ENCODE peak calls at places on chromosome 12, in nine cellular contexts. Q is WERI-Rb-1; G is SK-N-SH; W is fibroblast of pulmonary artery; Z is type B pancreatic cell; A is CD8-positive, alpha-beta T cell; P is MCF 10A; D is fibroblast of mammary gland; M is uterus. J is an unnamed sample.

GRCh38 chr12:21221072-21221471 is 90.1 kb downstream of the SLCO1B1 start:
- DNase-seq in Q (no peak), G (no peak), W (no peak), Z (no peak), A (no peak), P (no peak), D (no peak), M (no peak), J (no peak)

GRCh38 chr12:89140580-89141236 is 211.6 kb downstream of the DUSP6 start:
- DNase-seq in Q (no peak), G (no peak), W (peak), Z (no peak), A (no peak), P (no peak), D (peak), M (no peak), J (no peak)

GRCh38 chr12:112682586-112682985 is 109.0 kb upstream of the RPH3A start:
- DNase-seq in Q (no peak), G (no peak), W (no peak), Z (no peak), A (no peak), P (no peak), D (no peak), M (no peak), J (no peak)

GRCh38 chr12:19453961-19454360 is 14.7 kb downstream of the AEBP2 start:
- DNase-seq in Q (no peak), G (no peak), W (no peak), Z (no peak), A (no peak), P (no peak), D (no peak), M (no peak), J (no peak)

GRCh38 chr12:10052111-10052913 is 21.8 kb downstream of the CLEC9A start:
- DNase-seq in Q (no peak), G (no peak), W (no peak), Z (no peak), A (no peak), P (no peak), D (no peak), M (no peak), J (no peak)

GRCh38 chr12:45214739-45215418 is 1.0 kb upstream of the ANO6 start:
- DNase-seq in Q (no peak), G (no peak), W (peak), Z (no peak), A (no peak), P (no peak), D (peak), M (peak), J (no peak)

GRCh38 chr12:75526655-75527511 is 15.5 kb upstream of the KRR1 start:
- DNase-seq in Q (peak), G (peak), W (peak), Z (no peak), A (no peak), P (peak), D (peak), M (no peak), J (no peak)

GRCh38 chr12:14777271-14777670 is 26.0 kb downstream of the WBP11 start:
- DNase-seq in Q (no peak), G (no peak), W (peak), Z (no peak), A (no peak), P (no peak), D (no peak), M (no peak), J (no peak)

GRCh38 chr12:111841236-111841749 is 735 bp upstream of the MAPKAPK5 start:
- DNase-seq in Q (no peak), G (peak), W (peak), Z (no peak), A (no peak), P (no peak), D (peak), M (no peak), J (no peak)

GRCh38 chr12:25130741-25131188 is 64.2 kb downstream of the DNAI7 start:
- DNase-seq in Q (no peak), G (peak), W (peak), Z (no peak), A (no peak), P (peak), D (peak), M (no peak), J (no peak)

GRCh38 chr12:105417732-105418131 is 87.2 kb downstream of the C12orf75 start:
- DNase-seq in Q (no peak), G (no peak), W (no peak), Z (no peak), A (no peak), P (no peak), D (no peak), M (no peak), J (no peak)

GRCh38 chr12:124321040-124321481 is 26.2 kb downstream of the RFLNA start:
- DNase-seq in Q (peak), G (peak), W (peak), Z (no peak), A (peak), P (peak), D (peak), M (peak), J (peak)

GRCh38 chr12:89247962-89248361 is 104.3 kb downstream of the DUSP6 start:
- DNase-seq in Q (no peak), G (peak), W (no peak), Z (no peak), A (no peak), P (no peak), D (peak), M (no peak), J (no peak)

GRCh38 chr12:10409387-10409786 is at the start of gene KLRC4:
- DNase-seq in Q (no peak), G (no peak), W (peak), Z (no peak), A (peak), P (no peak), D (peak), M (no peak), J (no peak)

GRCh38 chr12:101671839-101672238 is 25.6 kb upstream of the CHPT1 start:
- DNase-seq in Q (no peak), G (no peak), W (no peak), Z (no peak), A (no peak), P (no peak), D (no peak), M (no peak), J (no peak)

GRCh38 chr12:2052861-2053674 is at the start of gene CACNA1C:
- DNase-seq in Q (peak), G (peak), W (peak), Z (peak), A (peak), P (peak), D (peak), M (peak), J (peak)

GRCh38 chr12:117010693-117011451 is 88.3 kb downstream of the TESC start:
- DNase-seq in Q (no peak), G (no peak), W (peak), Z (no peak), A (no peak), P (no peak), D (peak), M (no peak), J (no peak)

GRCh38 chr12:7705846-7706245 is 5.4 kb upstream of the DPPA3 start:
- DNase-seq in Q (no peak), G (no peak), W (no peak), Z (no peak), A (no peak), P (no peak), D (no peak), M (no peak), J (no peak)

GRCh38 chr12:111446631-111447570 is 41.2 kb downstream of the SH2B3 start:
- DNase-seq in Q (no peak), G (no peak), W (no peak), Z (peak), A (no peak), P (no peak), D (no peak), M (peak), J (peak)

GRCh38 chr12:1870086-1870485 is 48.4 kb downstream of the CACNA2D4 start:
- DNase-seq in Q (no peak), G (no peak), W (no peak), Z (peak), A (no peak), P (no peak), D (no peak), M (no peak), J (no peak)

GRCh38 chr12:41564816-41565215 is 376.7 kb downstream of the PDZRN4 start:
- DNase-seq in Q (no peak), G (no peak), W (no peak), Z (no peak), A (no peak), P (no peak), D (no peak), M (no peak), J (no peak)

GRCh38 chr12:12487490-12487889 is 75.2 kb downstream of the DUSP16 start:
- DNase-seq in Q (no peak), G (no peak), W (no peak), Z (no peak), A (no peak), P (no peak), D (no peak), M (no peak), J (no peak)

GRCh38 chr12:88643685-88644084 is 63.4 kb upstream of the KITLG start:
- DNase-seq in Q (no peak), G (no peak), W (no peak), Z (no peak), A (no peak), P (no peak), D (peak), M (no peak), J (no peak)

GRCh38 chr12:52613363-52614030 is 4.9 kb downstream of the KRT73 start:
- DNase-seq in Q (no peak), G (no peak), W (no peak), Z (peak), A (no peak), P (no peak), D (no peak), M (no peak), J (peak)

GRCh38 chr12:21413369-21414277 is 23.8 kb upstream of the PYROXD1 start:
- DNase-seq in Q (peak), G (no peak), W (peak), Z (no peak), A (no peak), P (no peak), D (no peak), M (no peak), J (no peak)

GRCh38 chr12:24719293-24719721 is 229.6 kb downstream of the BCAT1 start:
- DNase-seq in Q (no peak), G (no peak), W (peak), Z (no peak), A (no peak), P (peak), D (peak), M (no peak), J (no peak)

GRCh38 chr12:65858831-65859230 is 34.5 kb downstream of the HMGA2 start:
- DNase-seq in Q (no peak), G (no peak), W (peak), Z (no peak), A (no peak), P (no peak), D (peak), M (no peak), J (no peak)

GRCh38 chr12:121917950-121918678 is at the start of gene CFAP251:
- DNase-seq in Q (peak), G (peak), W (peak), Z (peak), A (peak), P (no peak), D (no peak), M (peak), J (peak)

GRCh38 chr12:121916719-121917118 is 1.7 kb upstream of the CFAP251 start:
- DNase-seq in Q (peak), G (peak), W (peak), Z (no peak), A (no peak), P (no peak), D (peak), M (peak), J (no peak)

GRCh38 chr12:121918679-121919038 is 267 bp downstream of the CFAP251 start:
- DNase-seq in Q (no peak), G (no peak), W (no peak), Z (no peak), A (no peak), P (no peak), D (no peak), M (no peak), J (no peak)

GRCh38 chr12:121911824-121912585 is 6.4 kb upstream of the CFAP251 start:
- DNase-seq in Q (no peak), G (no peak), W (no peak), Z (no peak), A (no peak), P (no peak), D (no peak), M (no peak), J (no peak)

DNA sequence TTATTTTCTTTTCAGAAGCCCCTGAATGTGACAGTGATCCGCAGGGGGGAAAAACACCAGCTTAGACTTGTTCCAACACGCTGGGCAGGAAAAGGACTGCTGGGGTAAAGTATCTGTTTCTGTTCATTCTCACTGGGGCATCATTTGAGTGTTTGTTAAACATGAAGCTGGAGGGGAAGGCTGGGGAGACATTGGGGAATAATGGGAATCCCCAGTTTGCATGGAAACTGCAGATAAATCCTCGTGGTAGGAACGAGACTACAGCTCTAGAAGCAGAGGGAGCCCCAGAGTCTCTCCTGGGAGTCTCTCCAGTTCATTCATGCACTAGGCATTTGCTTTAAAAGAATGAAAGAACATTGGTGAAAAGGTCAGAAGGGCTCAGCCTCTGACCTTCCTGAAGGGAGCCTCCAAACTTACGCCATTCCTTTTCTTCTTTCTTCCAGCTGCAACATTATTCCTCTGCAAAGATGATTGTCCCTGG is 2.5 kb upstream of the CFAP251 start:
- DNase-seq in Q (no peak), G (no peak), W (peak), Z (no peak), A (no peak), P (no peak), D (peak), M (no peak), J (no peak)
- TF ChIP-seq CTCF in Q (no peak), G (no peak), W (no peak), Z (no peak), A (no peak), P (no peak), D (no peak), M (no peak), J (no peak)

GRCh38 chr12:79168687-79169086 is 304.1 kb downstream of the SYT1 start:
- DNase-seq in Q (no peak), G (no peak), W (no peak), Z (no peak), A (no peak), P (no peak), D (no peak), M (no peak), J (no peak)

GRCh38 chr12:79164890-79165289 is 300.3 kb downstream of the SYT1 start:
- DNase-seq in Q (no peak), G (no peak), W (no peak), Z (no peak), A (no peak), P (no peak), D (no peak), M (no peak), J (no peak)

GRCh38 chr12:79156846-79157463 is 292.4 kb downstream of the SYT1 start:
- DNase-seq in Q (no peak), G (no peak), W (no peak), Z (no peak), A (no peak), P (no peak), D (no peak), M (no peak), J (no peak)

GRCh38 chr12:79161249-79161934 is 296.8 kb downstream of the SYT1 start:
- DNase-seq in Q (no peak), G (no peak), W (no peak), Z (no peak), A (no peak), P (no peak), D (no peak), M (no peak), J (no peak)

GRCh38 chr12:79162948-79163347 is 298.4 kb downstream of the SYT1 start:
- DNase-seq in Q (no peak), G (no peak), W (no peak), Z (no peak), A (no peak), P (no peak), D (no peak), M (no peak), J (no peak)
- TF ChIP-seq CTCF in Q (no peak), G (no peak), W (no peak), Z (no peak), A (no peak), P (no peak), D (no peak), M (no peak), J (no peak)

DNA sequence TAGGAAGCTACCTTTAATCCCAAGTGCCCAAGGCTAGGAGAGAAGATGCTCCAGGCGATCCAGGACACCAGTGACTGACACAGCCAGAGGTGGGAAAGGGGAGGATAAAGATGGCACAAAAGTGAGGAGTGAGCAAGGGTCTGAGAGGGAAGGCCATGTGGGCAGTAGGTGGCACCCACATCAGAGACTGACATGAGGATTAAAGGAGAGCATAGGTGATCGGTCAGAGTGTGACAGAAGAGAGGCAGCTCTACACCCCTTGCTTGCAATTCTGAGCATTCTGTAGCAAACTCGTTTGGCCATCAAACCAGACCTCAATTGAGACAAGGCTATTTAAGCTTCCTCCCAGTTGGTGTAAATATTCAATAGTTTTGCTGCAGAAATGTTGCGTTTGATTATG is 724 bp upstream of the CD27 start:
- DNase-seq in Q (no peak), G (no peak), W (no peak), Z (no peak), A (no peak), P (no peak), D (no peak), M (no peak), J (no peak)
- TF ChIP-seq CTCF in Q (no peak), G (no peak), W (no peak), Z (no peak), A (no peak), P (no peak), D (no peak), M (no peak), J (no peak)

DNA sequence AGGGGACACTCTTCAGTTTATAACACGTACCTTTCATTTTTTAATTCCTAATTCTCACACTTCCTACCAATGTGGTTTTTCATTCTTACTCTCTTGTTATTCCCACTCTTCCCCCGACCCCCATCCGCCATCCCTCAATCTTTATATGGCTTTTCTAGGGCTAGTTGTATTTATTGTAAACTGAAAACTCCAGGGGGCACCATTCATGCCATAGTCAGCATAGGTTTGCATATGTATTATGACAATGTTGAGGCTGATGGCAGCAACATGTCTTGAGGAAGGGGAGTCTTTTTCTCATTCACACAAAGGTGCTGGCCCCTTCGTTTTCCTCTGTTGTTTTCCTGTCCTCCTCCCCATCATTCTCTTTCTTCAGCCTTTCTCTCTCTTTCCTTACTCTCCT is 27.7 kb upstream of the LTA4H start:
- DNase-seq in Q (no peak), G (peak), W (peak), Z (no peak), A (no peak), P (peak), D (peak), M (no peak), J (no peak)
- TF ChIP-seq CTCF in Q (peak), G (peak), W (peak), Z (no peak), A (no peak), P (peak), D (peak), M (no peak), J (peak)

GRCh38 chr12:118061011-118061875 is at the start of gene WSB2:
- DNase-seq in Q (peak), G (peak), W (peak), Z (no peak), A (peak), P (no peak), D (peak), M (peak), J (peak)
- TF ChIP-seq CTCF in Q (no peak), G (no peak), W (no peak), Z (no peak), A (no peak), P (no peak), D (no peak), M (no peak), J (no peak)

DNA sequence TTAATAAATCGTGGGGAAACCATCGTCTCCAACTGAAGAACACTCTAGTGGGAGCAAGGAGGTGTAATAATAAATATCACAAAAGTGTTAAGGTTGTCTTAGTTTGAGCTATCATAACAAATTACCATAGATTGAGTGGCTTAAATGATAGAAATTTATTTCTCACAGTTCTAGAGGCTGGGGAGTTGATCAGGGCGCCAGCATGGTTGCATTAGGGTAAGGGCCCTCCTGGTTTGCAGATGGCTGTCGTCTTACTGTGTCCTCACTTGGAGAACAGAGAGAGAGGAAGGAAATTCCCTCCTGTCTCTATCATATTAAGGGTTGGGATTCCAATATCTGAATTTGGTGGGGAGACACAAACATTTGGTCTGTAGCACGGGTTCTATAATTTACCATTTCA is 33.0 kb downstream of the MRPS35 start:
- DNase-seq in Q (no peak), G (no peak), W (no peak), Z (no peak), A (no peak), P (no peak), D (no peak), M (no peak), J (no peak)
- TF ChIP-seq CTCF in Q (no peak), G (no peak), W (no peak), Z (no peak), A (no peak), P (no peak), D (no peak), M (no peak), J (no peak)

GRCh38 chr12:4119157-4119761 is 154.3 kb upstream of the CCND2 start:
- DNase-seq in Q (no peak), G (no peak), W (no peak), Z (peak), A (peak), P (no peak), D (no peak), M (no peak), J (peak)
- TF ChIP-seq CTCF in Q (no peak), G (no peak), W (no peak), Z (no peak), A (no peak), P (no peak), D (no peak), M (no peak), J (no peak)

J was measured in osteocyte.